ENCODE peak calls at places on chromosomes 7 and 10, in nine cellular contexts. P is right lobe of liver, D is adrenal gland, A is GM23338, N is AG09309, K is cardiac muscle cell, U is coronary artery, Z is BJ, Q is astrocyte of the cerebellum. O is an unnamed sample.

GRCh38 chr7:98974205-98974604 is 95.9 kb downstream of the TRRAP start:
- DNase-seq in P (no peak), D (no peak), A (no peak), N (no peak), K (no peak), U (no peak), Z (no peak), Q (no peak), O (no peak)

GRCh38 chr7:41817386-41817785 is 114.5 kb upstream of the INHBA start:
- DNase-seq in P (no peak), D (no peak), A (no peak), N (no peak), K (no peak), U (no peak), Z (no peak), Q (peak; percentile 38), O (no peak)

GRCh38 chr10:32190890-32191491 is 134.8 kb upstream of the KIF5B start:
- DNase-seq in P (no peak), D (no peak), A (peak; percentile 56), N (no peak), K (peak; percentile 36), U (no peak), Z (no peak), Q (peak; percentile 34), O (peak; percentile 61)

GRCh38 chr7:116897661-116898060 is 35.3 kb downstream of the CAPZA2 start:
- DNase-seq in P (no peak), D (no peak), A (no peak), N (no peak), K (no peak), U (no peak), Z (no peak), Q (peak; percentile 31), O (no peak)

GRCh38 chr7:35727571-35727970 is 32.6 kb upstream of the HERPUD2 start:
- DNase-seq in P (no peak), D (no peak), A (no peak), N (no peak), K (no peak), U (no peak), Z (no peak), Q (no peak), O (no peak)

GRCh38 chr7:36535866-36536664 is 146.4 kb downstream of the ANLN start:
- DNase-seq in P (no peak), D (no peak), A (no peak), N (no peak), K (no peak), U (no peak), Z (no peak), Q (peak; percentile 18), O (no peak)

GRCh38 chr7:137986252-137987010 is 15.5 kb downstream of the CREB3L2 start:
- DNase-seq in P (no peak), D (peak; percentile 60), A (no peak), N (peak; percentile 79), K (no peak), U (no peak), Z (peak; percentile 55), Q (no peak), O (peak; percentile 92)

GRCh38 chr10:102619281-102619981 is 24.8 kb upstream of the TRIM8 start:
- DNase-seq in P (no peak), D (no peak), A (no peak), N (no peak), K (no peak), U (no peak), Z (no peak), Q (no peak), O (no peak)

GRCh38 chr10:48655426-48656240 is 29.0 kb upstream of the WDFY4 start:
- DNase-seq in P (peak; percentile 85), D (peak; percentile 81), A (peak; percentile 59), N (no peak), K (no peak), U (peak; percentile 91), Z (no peak), Q (no peak), O (peak; percentile 59)

GRCh38 chr7:44978511-44979366 is at the start of gene MYO1G:
- DNase-seq in P (no peak), D (no peak), A (no peak), N (no peak), K (no peak), U (no peak), Z (no peak), Q (no peak), O (no peak)

GRCh38 chr7:41175435-41175834 is 527.5 kb downstream of the INHBA start:
- DNase-seq in P (no peak), D (peak; percentile 24), A (peak; percentile 9), N (no peak), K (no peak), U (no peak), Z (no peak), Q (no peak), O (no peak)

GRCh38 chr10:63431962-63432797 is 33.6 kb downstream of the JMJD1C start:
- DNase-seq in P (no peak), D (no peak), A (no peak), N (no peak), K (no peak), U (no peak), Z (no peak), Q (no peak), O (peak; percentile 33)

DNA sequence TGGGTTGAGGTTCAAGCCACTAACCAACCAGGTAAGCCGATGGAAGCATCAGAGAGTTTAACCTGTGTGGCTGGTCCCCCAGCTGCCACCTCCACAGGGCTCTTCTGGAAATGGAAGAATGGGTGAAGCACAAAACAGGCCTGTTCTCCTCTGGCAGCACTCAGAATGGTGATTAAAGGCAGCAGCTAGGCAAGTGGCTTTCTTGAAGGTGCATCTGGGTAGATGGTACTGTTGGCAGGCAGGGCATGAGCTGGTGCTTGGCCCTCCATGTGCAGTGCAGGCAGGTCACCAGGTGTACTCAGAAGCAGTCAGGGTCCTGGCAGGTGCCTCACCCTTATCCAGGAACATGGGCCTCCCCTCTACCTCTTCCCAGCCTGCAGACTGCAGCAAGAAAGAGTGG is 11.5 kb downstream of the AKR1E2 start:
- DNase-seq in P (no peak), D (no peak), A (no peak), N (no peak), K (no peak), U (no peak), Z (no peak), Q (no peak), O (no peak)
- H3K4me3 ChIP-seq in P (no peak overlapping the region), D (no peak overlapping the region), A (no peak overlapping the region), N (no peak overlapping the region), K (no peak overlapping the region), U (no peak overlapping the region), Z (no peak overlapping the region), Q (no peak overlapping the region), O (no peak overlapping the region)

GRCh38 chr10:86151613-86152012 is 215.0 kb downstream of the GRID1 start:
- DNase-seq in P (no peak), D (no peak), A (no peak), N (no peak), K (no peak), U (no peak), Z (no peak), Q (no peak), O (no peak)

GRCh38 chr10:86152354-86152753 is 214.2 kb downstream of the GRID1 start:
- DNase-seq in P (no peak), D (no peak), A (no peak), N (no peak), K (no peak), U (no peak), Z (no peak), Q (no peak), O (no peak)

GRCh38 chr10:86152911-86153310 is 213.7 kb downstream of the GRID1 start:
- DNase-seq in P (no peak), D (no peak), A (no peak), N (no peak), K (no peak), U (no peak), Z (no peak), Q (no peak), O (no peak)

GRCh38 chr10:86153751-86154150 is 212.8 kb downstream of the GRID1 start:
- DNase-seq in P (no peak), D (no peak), A (no peak), N (no peak), K (no peak), U (no peak), Z (no peak), Q (no peak), O (no peak)

GRCh38 chr10:86155034-86155656 is 211.4 kb downstream of the GRID1 start:
- DNase-seq in P (no peak), D (no peak), A (peak; percentile 22), N (no peak), K (peak; percentile 38), U (no peak), Z (no peak), Q (no peak), O (no peak)
- TF ChIP-seq CTCF in P (no peak), D (no peak), A (peak; percentile 14), N (no peak), K (no peak), U (no peak), Z (no peak), Q (no peak), O (no peak)

DNA sequence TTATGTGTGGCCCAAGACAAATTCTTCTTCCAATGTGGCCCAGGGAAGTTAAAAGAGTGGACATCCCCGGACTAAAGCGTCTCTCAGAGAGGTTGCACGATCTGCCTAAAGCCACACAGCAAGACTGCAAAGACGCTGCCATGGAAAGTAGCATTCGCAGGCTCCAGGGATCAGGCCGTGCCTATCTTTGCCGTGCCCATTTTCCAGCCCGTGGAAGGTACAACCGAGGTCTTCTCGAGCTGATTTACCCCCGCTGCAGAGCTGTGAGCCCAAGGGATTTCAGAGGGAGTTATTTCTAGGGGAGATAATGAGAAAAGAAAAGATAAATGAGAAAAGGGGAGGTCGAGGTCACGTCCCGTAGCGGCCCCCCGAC is 1.0 kb upstream of the NYAP1 start:
- DNase-seq in P (no peak), D (no peak), A (no peak), N (no peak), K (no peak), U (no peak), Z (no peak), Q (no peak), O (no peak)
- H3K4me3 ChIP-seq in P (peak overlapping the region; percentile 53), D (peak overlapping the region; percentile 91), A (peak overlapping the region; percentile 89), N (peak overlapping the region; percentile 57), K (peak overlapping the region; percentile 65), U (peak overlapping the region; percentile 75), Z (peak overlapping the region; percentile 48), Q (peak overlapping the region; percentile 58), O (peak overlapping the region; percentile 69)

GRCh38 chr10:75499556-75499955 is 68.1 kb downstream of the LRMDA start:
- DNase-seq in P (no peak), D (no peak), A (no peak), N (no peak), K (no peak), U (no peak), Z (no peak), Q (no peak), O (no peak)

GRCh38 chr10:75505840-75506506 is 74.5 kb downstream of the LRMDA start:
- DNase-seq in P (no peak), D (no peak), A (no peak), N (no peak), K (no peak), U (no peak), Z (no peak), Q (no peak), O (no peak)

GRCh38 chr10:75502389-75502788 is 71.0 kb downstream of the LRMDA start:
- DNase-seq in P (no peak), D (no peak), A (no peak), N (no peak), K (no peak), U (no peak), Z (no peak), Q (no peak), O (no peak)

GRCh38 chr10:75505293-75505692 is 73.9 kb downstream of the LRMDA start:
- DNase-seq in P (peak; percentile 58), D (no peak), A (no peak), N (no peak), K (no peak), U (no peak), Z (no peak), Q (no peak), O (no peak)

GRCh38 chr10:75502838-75503237 is 71.4 kb downstream of the LRMDA start:
- DNase-seq in P (no peak), D (no peak), A (no peak), N (no peak), K (no peak), U (no peak), Z (no peak), Q (no peak), O (no peak)
- TF ChIP-seq CTCF in P (no peak), D (no peak), A (no peak), N (no peak), K (no peak), U (no peak), Z (no peak), Q (no peak), O (no peak)

O was measured in fibroblast of pulmonary artery.